ENCODE peak calls at places on chromosomes 13 and 19, in nine cellular contexts. S is thoracic aorta; D is HCT116; H is BJ; K is effector CD4-positive, alpha-beta T cell; J is hypothalamus; W is activated CD4-positive, alpha-beta T cell treated with anti-CD3 and anti-CD28 coated beads, Interleukin-2, amount 50 U/mL, for 48 hours; E is naive B cell; Y is M059J. F is an unnamed sample.

GRCh38 chr19:43723588-43723987 is 7.7 kb downstream of the IRGC start:
- DNase-seq in W (no peak), K (no peak), H (no peak), S (no peak), J (no peak), D (peak), Y (no peak), E (no peak), F (no peak)

GRCh38 chr19:42270346-42271044 is 1.4 kb downstream of the CIC start:
- DNase-seq in H (no peak), J (no peak), D (no peak), W (peak), Y (peak), E (peak), K (peak), S (no peak), F (peak)

GRCh38 chr13:87884874-87885273 is 213.7 kb downstream of the SLITRK5 start:
- DNase-seq in J (no peak), S (no peak), E (no peak), K (no peak), Y (peak), H (no peak), D (no peak), W (no peak), F (no peak)

GRCh38 chr13:26558074-26558805 is 757 bp downstream of the WASF3 start:
- DNase-seq in E (no peak), D (no peak), Y (no peak), W (no peak), K (no peak), H (no peak), J (no peak), S (no peak), F (no peak)

GRCh38 chr13:50404769-50405168 is 389.5 kb downstream of the KCNRG start:
- DNase-seq in S (no peak), H (no peak), J (no peak), E (no peak), Y (no peak), W (no peak), D (no peak), K (no peak), F (no peak)

GRCh38 chr13:32202268-32202667 is 112.9 kb downstream of the ZAR1L start:
- DNase-seq in Y (no peak), K (no peak), D (no peak), E (no peak), S (no peak), W (no peak), J (no peak), H (no peak), F (no peak)

GRCh38 chr13:105327727-105328126 is 1207.7 kb downstream of the EFNB2 start:
- DNase-seq in H (no peak), K (no peak), Y (peak), E (no peak), W (no peak), S (no peak), D (no peak), J (no peak), F (no peak)

GRCh38 chr13:36778083-36778671 is 40.8 kb upstream of the RFXAP start:
- DNase-seq in J (no peak), Y (peak), E (no peak), W (no peak), K (no peak), D (no peak), S (no peak), H (peak), F (no peak)

GRCh38 chr13:43036386-43037220 is 13.2 kb downstream of the DNAJC15 start:
- DNase-seq in D (no peak), K (no peak), E (no peak), Y (no peak), H (no peak), J (no peak), W (no peak), S (no peak), F (peak)

GRCh38 chr19:48638831-48639381 is 1.7 kb upstream of the DBP start:
- DNase-seq in K (no peak), D (no peak), Y (no peak), E (no peak), J (no peak), W (no peak), H (no peak), S (no peak), F (no peak)

GRCh38 chr19:16822648-16823047 is 6.5 kb upstream of the SIN3B start:
- DNase-seq in Y (no peak), W (no peak), H (no peak), E (no peak), K (no peak), J (no peak), S (no peak), D (peak), F (no peak)

GRCh38 chr19:15198006-15198356 is 2.8 kb downstream of the NOTCH3 start:
- DNase-seq in Y (peak), S (no peak), J (no peak), K (no peak), D (no peak), W (no peak), H (no peak), E (no peak), F (no peak)

GRCh38 chr13:78465250-78465649 is 138.1 kb downstream of the POU4F1 start:
- DNase-seq in E (no peak), K (no peak), H (no peak), J (no peak), Y (no peak), W (no peak), D (no peak), S (no peak), F (no peak)

GRCh38 chr13:24851546-24851945 is 87.6 kb downstream of the RNF17 start:
- DNase-seq in J (no peak), S (no peak), K (no peak), E (no peak), Y (no peak), W (no peak), D (no peak), H (peak), F (no peak)

GRCh38 chr13:74210693-74211393 is 76.6 kb upstream of the KLF12 start:
- DNase-seq in E (no peak), D (no peak), K (no peak), H (peak), W (no peak), Y (peak), S (peak), J (no peak), F (no peak)

GRCh38 chr19:56491399-56491798 is 14.3 kb upstream of the ZNF667 start:
- DNase-seq in E (no peak), H (no peak), J (no peak), K (no peak), W (no peak), S (no peak), D (no peak), Y (no peak), F (no peak)

GRCh38 chr13:105804561-105805190 is 730.8 kb downstream of the EFNB2 start:
- DNase-seq in D (no peak), J (no peak), Y (peak), W (no peak), E (no peak), H (peak), S (no peak), K (no peak), F (no peak)

GRCh38 chr13:97276862-97277269 is 54.7 kb downstream of the MBNL2 start:
- DNase-seq in J (no peak), K (no peak), S (no peak), E (no peak), D (no peak), H (no peak), W (no peak), Y (peak), F (no peak)

GRCh38 chr19:11693505-11694499 is 44.9 kb downstream of the ZNF823 start:
- DNase-seq in J (no peak), D (peak), K (no peak), H (peak), S (no peak), Y (peak), E (no peak), W (no peak), F (no peak)

GRCh38 chr13:101556676-101557121 is 104.2 kb downstream of the ITGBL1 start:
- DNase-seq in W (no peak), H (no peak), E (no peak), S (no peak), K (no peak), Y (peak), J (no peak), D (no peak), F (no peak)

GRCh38 chr19:40191836-40192646 is 815 bp downstream of the MAP3K10 start:
- DNase-seq in K (peak), E (peak), S (no peak), J (no peak), W (peak), D (no peak), Y (peak), H (no peak), F (no peak)

GRCh38 chr13:42277618-42278276 is 5.8 kb downstream of the AKAP11 start:
- DNase-seq in H (no peak), J (no peak), E (no peak), W (no peak), S (no peak), Y (no peak), K (no peak), D (no peak), F (no peak)

GRCh38 chr19:44643605-44644390 is at the start of gene PVR:
- DNase-seq in H (no peak), K (no peak), J (no peak), W (peak), Y (peak), E (no peak), D (no peak), S (peak), F (peak)

GRCh38 chr13:73717632-73718031 is 416.6 kb downstream of the KLF12 start:
- DNase-seq in J (no peak), H (no peak), E (no peak), S (no peak), Y (peak), W (peak), K (no peak), D (no peak), F (no peak)

GRCh38 chr19:46388311-46389095 is 24.9 kb downstream of the CCDC8 start:
- DNase-seq in J (no peak), H (no peak), E (no peak), W (no peak), K (no peak), S (no peak), D (no peak), Y (no peak), F (no peak)

GRCh38 chr13:20775961-20776360 is 2.2 kb upstream of the EEF1AKMT1 start:
- DNase-seq in J (no peak), W (no peak), E (no peak), K (no peak), Y (no peak), H (no peak), S (no peak), D (no peak), F (no peak)

GRCh38 chr13:38763446-38764381 is 76.8 kb downstream of the FREM2 start:
- DNase-seq in K (no peak), S (no peak), W (no peak), D (no peak), Y (peak), H (no peak), E (no peak), J (no peak), F (no peak)

GRCh38 chr13:109301711-109302110 is 484.7 kb downstream of the IRS2 start:
- DNase-seq in H (no peak), W (no peak), S (no peak), E (no peak), D (no peak), Y (no peak), K (no peak), J (no peak), F (no peak)

F was measured in nucleus accumbens.